ENCODE peak calls at places on chromosomes 7 and 10, in four cellular contexts. L, X, P and Z are unnamed samples.

GRCh38 chr7:73521636-73522080 is 435 bp downstream of the BAZ1B start:
- DNase-seq in X (no peak), P (peak), L (peak), Z (peak)

GRCh38 chr10:106615081-106615480 is 549.4 kb downstream of the SORCS1 start:
- DNase-seq in L (no peak), X (no peak), P (no peak), Z (peak)

GRCh38 chr7:38580485-38580884 is 50.7 kb downstream of the AMPH start:
- DNase-seq in X (no peak), L (no peak), P (no peak), Z (no peak)

GRCh38 chr7:91527460-91527859 is 263.2 kb downstream of the FZD1 start:
- DNase-seq in P (peak), L (no peak), X (no peak), Z (no peak)

GRCh38 chr10:102773986-102774385 is 30.2 kb downstream of the WBP1L start:
- DNase-seq in P (no peak), X (no peak), L (no peak), Z (no peak)

GRCh38 chr10:134205-134742 is 981 bp upstream of the ZMYND11 start:
- DNase-seq in P (no peak), X (no peak), L (no peak), Z (peak)

GRCh38 chr10:8279598-8279997 is 225.1 kb downstream of the GATA3 start:
- DNase-seq in P (no peak), L (peak), X (no peak), Z (no peak)

GRCh38 chr10:117249493-117250093 is 8.7 kb downstream of the SLC18A2 start:
- DNase-seq in X (no peak), L (no peak), P (no peak), Z (no peak)

GRCh38 chr7:36487756-36488336 is 98.2 kb downstream of the ANLN start:
- DNase-seq in X (peak), P (no peak), L (peak), Z (peak)

GRCh38 chr10:122388287-122388997 is 13.9 kb downstream of the PLEKHA1 start:
- DNase-seq in L (no peak), P (no peak), X (no peak), Z (no peak)

GRCh38 chr7:43119371-43120069 is 7.1 kb downstream of the HECW1 start:
- DNase-seq in L (no peak), X (no peak), P (no peak), Z (peak)

GRCh38 chr10:130185591-130185990 is 49.4 kb downstream of the GLRX3 start:
- DNase-seq in P (no peak), X (no peak), L (no peak), Z (no peak)

GRCh38 chr10:79374312-79375191 is 27.3 kb downstream of the PPIF start:
- DNase-seq in P (peak), X (no peak), L (peak), Z (peak)

GRCh38 chr7:82605247-82605864 is 161.8 kb upstream of the CACNA2D1 start:
- DNase-seq in X (no peak), P (peak), L (peak), Z (peak)

GRCh38 chr10:7788640-7789335 is 811 bp downstream of the ATP5F1C start:
- DNase-seq in X (no peak), L (peak), P (peak), Z (peak)

GRCh38 chr10:78491812-78492211 is 458.1 kb downstream of the RPS24 start:
- DNase-seq in X (no peak), P (no peak), L (no peak), Z (no peak)

GRCh38 chr7:121235221-121235620 is 93.6 kb upstream of the WNT16 start:
- DNase-seq in L (no peak), P (no peak), X (no peak), Z (no peak)

GRCh38 chr7:100966542-100967291 is 2.6 kb upstream of the MUC12 start:
- DNase-seq in X (no peak), P (peak), L (no peak), Z (peak)

GRCh38 chr7:73894851-73895441 is 34.0 kb downstream of the TMEM270 start:
- DNase-seq in P (no peak), L (no peak), X (no peak), Z (no peak)

GRCh38 chr7:112092306-112093090 is 113.7 kb downstream of the DOCK4 start:
- DNase-seq in P (no peak), X (no peak), L (no peak), Z (no peak)

GRCh38 chr10:76329891-76330575 is 898.6 kb downstream of the LRMDA start:
- DNase-seq in L (no peak), X (no peak), P (no peak), Z (no peak)

GRCh38 chr7:2471396-2471795 is 4.8 kb downstream of the GRIFIN start:
- DNase-seq in X (no peak), L (no peak), P (no peak), Z (peak)

GRCh38 chr7:148850564-148850963 is 33.5 kb downstream of the EZH2 start:
- DNase-seq in P (peak), X (no peak), L (no peak), Z (no peak)

GRCh38 chr10:69901022-69901421 is 99.3 kb downstream of the COL13A1 start:
- DNase-seq in X (no peak), L (no peak), P (no peak), Z (no peak)

GRCh38 chr10:58741673-58742072 is 229.0 kb downstream of the BICC1 start:
- DNase-seq in X (no peak), L (no peak), P (no peak), Z (no peak)

GRCh38 chr7:107622429-107622828 is 38.2 kb upstream of the SLC26A4 start:
- DNase-seq in X (no peak), L (no peak), P (no peak), Z (no peak)

GRCh38 chr7:19984231-19984632 is 210.8 kb upstream of the TMEM196 start:
- DNase-seq in P (no peak), L (no peak), X (no peak), Z (peak)

GRCh38 chr10:63266337-63267327 is 133.5 kb downstream of the NRBF2 start:
- DNase-seq in X (no peak), P (no peak), L (no peak), Z (peak)

GRCh38 chr7:151757274-151757673 is 119.6 kb downstream of the PRKAG2 start:
- DNase-seq in L (no peak), P (no peak), X (no peak), Z (no peak)

GRCh38 chr10:12846718-12847117 is 154.8 kb downstream of the CCDC3 start:
- DNase-seq in X (no peak), L (no peak), P (no peak), Z (no peak)

GRCh38 chr10:133258818-133259602 is 17.7 kb downstream of the ADAM8 start:
- DNase-seq in L (peak), P (no peak), X (no peak), Z (no peak)

GRCh38 chr10:89524279-89524678 is 11.1 kb downstream of the SLC16A12 start:
- DNase-seq in X (no peak), L (no peak), P (no peak), Z (no peak)

GRCh38 chr10:49056356-49056755 is 59.0 kb downstream of the VSTM4 start:
- DNase-seq in P (no peak), X (no peak), L (no peak), Z (no peak)

GRCh38 chr10:11165591-11166543 is 148.2 kb downstream of the CELF2 start:
- DNase-seq in L (no peak), X (no peak), P (peak), Z (peak)

GRCh38 chr7:103154042-103154441 is 5.1 kb upstream of the NAPEPLD start:
- DNase-seq in X (no peak), L (no peak), P (no peak), Z (no peak)

GRCh38 chr7:103148131-103148993 is 537 bp downstream of the NAPEPLD start:
- DNase-seq in X (peak), P (no peak), L (no peak), Z (no peak)

GRCh38 chr7:103148994-103149807 is at the start of gene NAPEPLD:
- DNase-seq in X (peak), L (peak), P (peak), Z (peak)

GRCh38 chr7:103149808-103150180 is 895 bp upstream of the NAPEPLD start:
- DNase-seq in L (no peak), X (no peak), P (peak), Z (no peak)

GRCh38 chr7:103150192-103150591 is 1.3 kb upstream of the NAPEPLD start:
- DNase-seq in P (peak), L (peak), X (no peak), Z (no peak)
- H2AFZ ChIP-seq in P (peak), L (no peak), X (peak), Z (no peak)

GRCh38 chr10:43075612-43076003 is 1.3 kb upstream of the RET start:
- DNase-seq in X (no peak), L (no peak), P (peak), Z (peak)

GRCh38 chr10:43077421-43078171 is 727 bp downstream of the RET start:
- DNase-seq in X (no peak), P (no peak), L (no peak), Z (peak)

GRCh38 chr10:43074827-43075611 is 1.9 kb upstream of the RET start:
- DNase-seq in L (no peak), P (no peak), X (no peak), Z (no peak)

GRCh38 chr10:43076876-43077420 is at the start of gene RET:
- DNase-seq in X (no peak), P (peak), L (no peak), Z (peak)

DNA sequence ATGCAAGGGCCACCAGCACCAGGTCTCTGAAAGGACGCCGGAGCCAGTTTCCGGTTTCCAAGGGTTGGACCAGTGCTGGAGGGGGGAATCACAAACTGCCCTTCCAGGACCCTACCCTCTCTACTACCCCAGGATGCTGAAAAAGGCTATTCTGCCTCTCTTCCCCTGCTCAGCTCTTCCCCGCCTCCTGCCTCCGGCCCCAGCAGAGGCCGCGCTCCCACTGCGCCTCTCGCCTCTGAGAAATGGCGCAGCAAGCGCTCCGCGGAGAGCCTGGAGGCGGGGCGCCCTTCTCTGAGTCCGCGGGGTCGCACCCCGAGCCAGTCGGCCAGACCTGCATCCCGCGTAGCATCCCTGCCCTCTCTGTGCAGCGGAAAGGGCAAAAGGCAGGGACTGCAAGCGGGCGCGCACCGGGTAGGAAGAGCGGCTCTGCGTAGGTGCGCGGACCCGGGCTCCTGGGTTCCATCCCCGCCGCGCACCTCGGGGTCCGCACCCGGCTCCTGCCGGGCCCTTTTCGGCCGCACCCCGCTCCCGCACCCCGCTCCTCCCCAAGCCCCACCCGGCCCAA is 476 bp upstream of the RET start:
- DNase-seq in P (no peak), X (no peak), L (no peak), Z (peak)
- H3K4me3 ChIP-seq in P (no peak), X (no peak), L (no peak), Z (peak)

DNA sequence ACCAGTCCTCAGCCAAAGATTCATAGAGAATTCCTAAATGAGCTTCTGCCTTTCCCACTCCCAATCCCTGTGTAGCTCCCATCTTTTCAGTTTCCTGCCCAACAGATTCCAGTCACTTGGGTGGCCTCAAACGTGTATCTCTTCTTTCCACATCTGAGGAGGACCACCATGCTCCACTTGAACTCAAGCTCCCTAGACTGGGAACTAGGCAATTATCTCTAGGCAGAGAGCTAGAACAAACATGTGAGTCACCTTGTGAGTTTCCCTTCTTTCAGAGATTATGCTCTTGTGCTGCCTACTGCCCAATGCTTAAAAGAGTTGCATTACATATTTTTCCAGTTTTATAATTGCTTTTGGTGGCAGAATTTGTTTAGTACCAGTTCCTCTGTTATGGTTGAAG is 178.0 kb downstream of the MDFIC start:
- DNase-seq in L (peak), X (no peak), P (no peak), Z (no peak)
- TF ChIP-seq JUNB in L (no peak), X (no peak), P (no peak), Z (no peak)

GRCh38 chr7:118259115-118259514 is 34.6 kb downstream of the ANKRD7 start:
- DNase-seq in X (no peak), P (no peak), L (no peak), Z (no peak)

DNA sequence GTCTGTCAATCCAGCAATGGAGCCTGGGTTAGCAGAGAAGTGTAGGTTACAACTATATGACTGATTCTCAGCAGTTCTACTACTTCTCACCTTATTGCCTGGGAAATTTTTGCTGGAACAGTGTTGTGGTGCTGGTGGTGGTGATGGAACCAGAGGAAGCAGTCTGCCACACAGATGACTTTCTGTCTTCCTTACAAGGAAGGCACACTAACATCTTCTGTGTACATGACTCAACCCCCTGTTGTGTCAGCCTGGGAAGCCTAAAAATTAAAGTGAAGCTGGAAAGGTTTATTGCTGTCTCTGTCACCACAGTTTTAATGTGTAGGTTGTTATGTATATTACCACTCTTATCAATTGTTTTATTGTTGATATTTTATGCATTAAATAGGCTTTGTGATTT is 40.3 kb downstream of the ANKRD7 start:
- DNase-seq in L (no peak), P (no peak), X (no peak), Z (no peak)
- H2AFZ ChIP-seq in L (no peak), P (no peak), X (no peak), Z (no peak)

GRCh38 chr7:129778770-129779601 is 167.5 kb downstream of the NRF1 start:
- DNase-seq in P (peak), L (no peak), X (no peak), Z (no peak)

GRCh38 chr7:129779602-129780256 is 168.2 kb downstream of the NRF1 start:
- DNase-seq in X (no peak), P (peak), L (peak), Z (peak)

GRCh38 chr7:129777195-129777844 is 165.8 kb downstream of the NRF1 start:
- DNase-seq in L (no peak), X (no peak), P (no peak), Z (peak)

GRCh38 chr7:129776397-129776792 is 164.9 kb downstream of the NRF1 start:
- DNase-seq in X (no peak), L (no peak), P (no peak), Z (peak)

GRCh38 chr7:129777993-129778769 is 166.7 kb downstream of the NRF1 start:
- DNase-seq in P (no peak), X (no peak), L (no peak), Z (no peak)
- H3K4me3 ChIP-seq in P (peak), X (no peak), L (no peak), Z (peak)